ENCODE peak calls at places on chromosomes 5 and 9, in four cellular contexts. A, X, H and M are unnamed samples.

GRCh38 chr9:112380771-112381181 is 868 bp downstream of the HSDL2 start:
- DNase-seq in X (no peak), H (no peak), A (peak), M (no peak)

GRCh38 chr9:136673088-136673969 is 10.6 kb downstream of the EGFL7 start:
- DNase-seq in H (no peak), X (no peak), A (no peak), M (no peak)

GRCh38 chr5:125604104-125604503 is 819.1 kb upstream of the GRAMD2B start:
- DNase-seq in A (no peak), H (no peak), X (no peak), M (no peak)

GRCh38 chr9:92245005-92245797 is 48.3 kb downstream of the IARS1 start:
- DNase-seq in H (no peak), A (no peak), X (no peak), M (no peak)

GRCh38 chr5:160539431-160539830 is 117.8 kb downstream of the PTTG1 start:
- DNase-seq in H (no peak), X (peak), A (no peak), M (no peak)

GRCh38 chr9:95249986-95250385 is 67.5 kb downstream of the FANCC start:
- DNase-seq in H (no peak), X (no peak), A (peak), M (no peak)

GRCh38 chr9:4073371-4073770 is 226.5 kb downstream of the GLIS3 start:
- DNase-seq in A (no peak), X (no peak), H (no peak), M (no peak)

GRCh38 chr5:38926121-38926520 is 80.3 kb downstream of the OSMR start:
- DNase-seq in H (no peak), X (no peak), A (no peak), M (no peak)

GRCh38 chr9:137494104-137494544 is 35.0 kb upstream of the NSMF start:
- DNase-seq in H (no peak), X (no peak), A (no peak), M (no peak)